ENCODE peak calls at places on chromosomes 12 and 14, in eight cellular contexts. G is frontal cortex, I is NAMALWA, K is cardiac septum, P is BJ, A is HFFc6, D is SHP77, R is transverse colon. Z is an unnamed sample.

GRCh38 chr12:96400631-96401060 is 407 bp upstream of the CDK17 start:
- DNase-seq in I (peak), K (no peak), P (no peak), D (peak), R (no peak), A (no peak), G (peak), Z (no peak)

GRCh38 chr12:30700216-30700900 is 4.7 kb upstream of the IPO8 start:
- DNase-seq in D (no peak), K (no peak), I (no peak), P (no peak), R (no peak), A (no peak), G (no peak), Z (no peak)

GRCh38 chr14:106083082-106083481 is 556.7 kb downstream of the TMEM121 start:
- DNase-seq in A (no peak), K (no peak), I (no peak), G (no peak), R (no peak), P (no peak), D (no peak), Z (no peak)

GRCh38 chr14:67987596-67987995 is 168.0 kb downstream of the RAD51B start:
- DNase-seq in I (no peak), A (peak), D (no peak), G (no peak), K (no peak), P (peak), R (no peak), Z (no peak)

GRCh38 chr14:95533391-95533821 is 1.4 kb upstream of the GLRX5 start:
- DNase-seq in D (no peak), A (peak), R (no peak), I (peak), K (no peak), P (no peak), G (no peak), Z (no peak)

GRCh38 chr12:42534184-42534838 is 55.2 kb downstream of the PRICKLE1 start:
- DNase-seq in P (no peak), G (no peak), D (no peak), R (no peak), K (no peak), I (no peak), A (no peak), Z (no peak)

GRCh38 chr14:72619071-72619710 is 274.7 kb downstream of the DPF3 start:
- DNase-seq in K (no peak), G (no peak), P (no peak), A (no peak), R (no peak), I (no peak), D (no peak), Z (no peak)

GRCh38 chr14:47302121-47302520 is 373.3 kb downstream of the MDGA2 start:
- DNase-seq in A (no peak), R (no peak), P (no peak), G (no peak), K (no peak), D (no peak), I (no peak), Z (no peak)

GRCh38 chr12:6224550-6224949 is 24.4 kb downstream of the CD9 start:
- DNase-seq in I (peak), A (no peak), K (no peak), R (peak), D (no peak), P (no peak), G (no peak), Z (peak)

GRCh38 chr12:26746315-26746714 is 86.7 kb downstream of the ITPR2 start:
- DNase-seq in A (peak), I (no peak), R (no peak), D (no peak), K (no peak), G (no peak), P (no peak), Z (no peak)

GRCh38 chr14:49405291-49405690 is 180.9 kb downstream of the RPS29 start:
- DNase-seq in A (peak), R (no peak), K (no peak), G (no peak), I (no peak), D (no peak), P (peak), Z (no peak)

GRCh38 chr12:104152691-104153241 is 14.8 kb upstream of the NFYB start:
- DNase-seq in K (no peak), R (no peak), G (no peak), D (no peak), I (no peak), A (no peak), P (no peak), Z (no peak)

GRCh38 chr14:91406451-91406850 is 11.2 kb downstream of the CCDC88C start:
- DNase-seq in D (no peak), I (no peak), P (no peak), K (no peak), G (no peak), R (no peak), A (no peak), Z (no peak)

GRCh38 chr12:64171715-64172114 is 50.4 kb downstream of the KICS2 start:
- DNase-seq in I (no peak), R (no peak), A (peak), P (no peak), D (no peak), K (no peak), G (no peak), Z (no peak)

GRCh38 chr14:22476882-22477281 is 112.1 kb downstream of the DAD1 start:
- DNase-seq in D (no peak), A (no peak), P (no peak), R (no peak), G (no peak), K (no peak), I (no peak), Z (no peak)

GRCh38 chr12:67483871-67484554 is 164.5 kb upstream of the DYRK2 start:
- DNase-seq in D (no peak), K (no peak), R (no peak), I (no peak), A (no peak), G (no peak), P (no peak), Z (no peak)

GRCh38 chr12:18868673-18869072 is 130.8 kb downstream of the CAPZA3 start:
- DNase-seq in P (no peak), I (no peak), K (no peak), G (no peak), R (no peak), A (peak), D (no peak), Z (no peak)

GRCh38 chr14:100332797-100333196 is 9.7 kb downstream of the SLC25A47 start:
- DNase-seq in P (no peak), G (no peak), R (no peak), A (no peak), I (peak), D (peak), K (no peak), Z (no peak)

GRCh38 chr14:94045101-94045500 is 19.0 kb downstream of the OTUB2 start:
- DNase-seq in D (no peak), R (no peak), I (no peak), P (no peak), G (no peak), A (no peak), K (peak), Z (no peak)

GRCh38 chr12:93351726-93352125 is 26.0 kb upstream of the NUDT4 start:
- DNase-seq in K (no peak), G (no peak), A (no peak), P (no peak), R (no peak), I (no peak), D (no peak), Z (no peak)

GRCh38 chr14:105931808-105932483 is 405.6 kb downstream of the TMEM121 start:
- DNase-seq in K (peak), R (no peak), D (no peak), A (no peak), P (no peak), I (no peak), G (no peak), Z (no peak)

GRCh38 chr14:35369701-35370191 is 34.8 kb downstream of the NFKBIA start:
- DNase-seq in K (no peak), D (peak), A (no peak), P (no peak), G (no peak), I (no peak), R (no peak), Z (no peak)

GRCh38 chr12:32522322-32523221 is 123.2 kb downstream of the FGD4 start:
- DNase-seq in R (no peak), G (no peak), I (peak), P (no peak), A (no peak), D (no peak), K (no peak), Z (peak)

GRCh38 chr12:78181544-78182162 is 351.0 kb downstream of the NAV3 start:
- DNase-seq in D (peak), G (no peak), I (peak), K (no peak), P (no peak), R (peak), A (no peak), Z (no peak)

GRCh38 chr12:25995906-25996305 is 37.4 kb downstream of the RASSF8 start:
- DNase-seq in K (no peak), P (no peak), D (no peak), R (no peak), I (no peak), G (no peak), A (peak), Z (no peak)

GRCh38 chr12:109982211-109982610 is 14.0 kb downstream of the GIT2 start:
- DNase-seq in D (no peak), I (no peak), R (no peak), K (no peak), A (peak), P (peak), G (no peak), Z (no peak)

GRCh38 chr14:65002586-65003210 is 16.0 kb downstream of the FNTB start:
- DNase-seq in I (no peak), A (peak), K (no peak), P (no peak), D (no peak), R (no peak), G (no peak), Z (no peak)

Z was measured in hippocampal formation.